ENCODE peak calls at places on chromosome 6, in eight cellular contexts. Q is HCT116, B is fibroblast of lung, C is type B pancreatic cell, U is ascending aorta, J is nephron progenitor cell, W is upper lobe of left lung, L is prostate gland. K is an unnamed sample.

GRCh38 chr6:145332001-145332400 is 403.3 kb downstream of the EPM2A start:
- DNase-seq in Q (no peak), B (no peak), C (no peak), U (no peak), J (no peak), W (no peak), L (no peak), K (no peak)

GRCh38 chr6:104064876-104065275 is 794.8 kb downstream of the HACE1 start:
- DNase-seq in Q (no peak), B (no peak), C (no peak), U (no peak), J (no peak), W (no peak), L (no peak), K (no peak)

GRCh38 chr6:20875369-20875963 is 341.2 kb downstream of the CDKAL1 start:
- DNase-seq in Q (no peak), B (peak; percentile 42), C (no peak), U (no peak), J (no peak), W (no peak), L (peak; percentile 6), K (no peak)

GRCh38 chr6:14877758-14878157 is 368.1 kb upstream of the JARID2 start:
- DNase-seq in Q (no peak), B (peak; percentile 9), C (no peak), U (no peak), J (no peak), W (no peak), L (no peak), K (no peak)

GRCh38 chr6:73011945-73012344 is 213.4 kb downstream of the KHDC1L start:
- DNase-seq in Q (no peak), B (no peak), C (no peak), U (no peak), J (no peak), W (no peak), L (no peak), K (no peak)

GRCh38 chr6:18323935-18324707 is 59.8 kb upstream of the DEK start:
- DNase-seq in Q (peak; percentile 35), B (peak; percentile 35), C (no peak), U (no peak), J (peak; percentile 11), W (no peak), L (peak; percentile 32), K (no peak)

GRCh38 chr6:26427093-26427809 is 13.1 kb upstream of the BTN3A3 start:
- DNase-seq in Q (no peak), B (no peak), C (no peak), U (no peak), J (no peak), W (no peak), L (no peak), K (no peak)

GRCh38 chr6:33316603-33317417 is 734 bp downstream of the ZBTB22 start:
- DNase-seq in Q (no peak), B (no peak), C (no peak), U (no peak), J (no peak), W (peak; percentile 85), L (no peak), K (no peak)

GRCh38 chr6:166173292-166173951 is 5.8 kb upstream of the TBXT start:
- DNase-seq in Q (peak; percentile 13), B (no peak), C (no peak), U (no peak), J (peak; percentile 46), W (no peak), L (no peak), K (no peak)

GRCh38 chr6:138664740-138665139 is 108.8 kb upstream of the CCDC28A start:
- DNase-seq in Q (no peak), B (no peak), C (no peak), U (no peak), J (no peak), W (no peak), L (no peak), K (no peak)

GRCh38 chr6:138663892-138664291 is 109.7 kb upstream of the CCDC28A start:
- DNase-seq in Q (no peak), B (no peak), C (no peak), U (no peak), J (no peak), W (no peak), L (no peak), K (no peak)

GRCh38 chr6:138662474-138662873 is 111.1 kb upstream of the CCDC28A start:
- DNase-seq in Q (no peak), B (peak; percentile 22), C (no peak), U (no peak), J (no peak), W (no peak), L (no peak), K (no peak)

GRCh38 chr6:138666636-138667035 is 106.9 kb upstream of the CCDC28A start:
- DNase-seq in Q (no peak), B (peak; percentile 30), C (no peak), U (no peak), J (no peak), W (no peak), L (no peak), K (no peak)

DNA sequence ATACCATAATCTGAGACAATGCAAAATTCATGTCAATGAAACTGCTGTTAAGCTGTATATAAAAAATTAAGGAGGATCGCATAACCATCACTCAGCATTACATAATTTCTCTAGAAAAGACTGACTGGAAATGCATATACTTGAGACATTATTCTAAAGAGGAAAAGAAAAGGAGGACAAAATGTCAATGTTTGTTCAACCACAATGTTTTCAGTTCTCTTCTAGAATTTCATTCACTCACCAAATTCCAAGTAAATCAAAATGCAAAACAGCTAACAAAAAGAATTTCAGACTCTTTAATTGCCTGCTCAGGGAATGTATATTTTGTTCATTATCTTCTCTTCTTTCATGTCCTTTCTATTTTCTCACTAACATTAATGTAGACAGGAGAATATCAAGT is 106.2 kb upstream of the CCDC28A start:
- DNase-seq in Q (no peak), B (no peak), C (no peak), U (no peak), J (no peak), W (no peak), L (no peak), K (no peak)
- TF ChIP-seq CTCF in Q (no peak), B (no peak), C (no peak), U (no peak), J (no peak), W (no peak), L (no peak), K (no peak)

GRCh38 chr6:157615411-157615763 is 207.7 kb upstream of the SNX9 start:
- DNase-seq in Q (no peak), B (no peak), C (no peak), U (no peak), J (no peak), W (no peak), L (no peak), K (no peak)
- TF ChIP-seq CTCF in Q (peak; percentile 26), B (peak; percentile 33), C (no peak), U (no peak), J (no peak), W (no peak), L (no peak), K (no peak)

GRCh38 chr6:132401120-132401940 is at the start of gene MOXD1:
- DNase-seq in Q (no peak), B (peak; percentile 58), C (peak; percentile 75), U (no peak), J (peak; percentile 77), W (peak; percentile 92), L (no peak), K (peak; percentile 61)
- TF ChIP-seq CTCF in Q (no peak), B (peak; percentile 11), C (peak; percentile 41), U (no peak), J (no peak), W (peak; percentile 6), L (no peak), K (no peak)

GRCh38 chr6:116100419-116101297 is at the start of gene NT5DC1:
- DNase-seq in Q (peak; percentile 62), B (peak; percentile 71), C (peak; percentile 84), U (peak; percentile 91), J (peak; percentile 85), W (peak; percentile 98), L (peak; percentile 87), K (peak; percentile 72)
- TF ChIP-seq CTCF in Q (peak; percentile 20), B (peak; percentile 27), C (peak; percentile 59), U (peak; percentile 47), J (peak; percentile 26), W (peak; percentile 43), L (no peak), K (peak; percentile 52)

DNA sequence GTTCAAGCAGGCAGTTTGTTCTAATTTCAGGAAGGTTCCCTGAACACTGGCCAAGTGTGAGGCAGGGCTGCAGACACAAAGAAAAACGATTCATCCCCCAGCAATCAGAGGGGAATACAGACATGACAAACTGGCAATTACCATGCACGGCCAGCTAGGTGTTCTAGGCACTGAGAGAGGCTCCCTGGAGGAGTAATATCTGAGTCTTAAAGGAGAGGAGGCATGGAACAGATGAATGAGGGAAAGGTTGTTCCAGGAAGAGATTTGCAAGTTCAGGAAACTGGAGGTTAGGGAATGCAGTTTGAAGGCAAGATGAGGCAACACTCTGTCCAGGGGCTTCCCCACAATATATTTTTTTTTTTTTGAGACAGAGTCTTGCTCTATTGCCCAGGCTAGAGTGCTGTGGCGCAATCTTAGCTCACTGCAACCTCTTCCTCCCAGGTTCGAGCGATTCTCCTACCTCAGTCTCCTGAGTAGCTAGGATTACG is 11.1 kb downstream of the RRAGD start:
- DNase-seq in Q (no peak), B (no peak), C (no peak), U (no peak), J (no peak), W (no peak), L (no peak), K (no peak)
- TF ChIP-seq CTCF in Q (no peak), B (no peak), C (no peak), U (no peak), J (no peak), W (no peak), L (no peak), K (no peak)

GRCh38 chr6:36024154-36024760 is at the start of gene SLC26A8:
- DNase-seq in Q (no peak), B (no peak), C (no peak), U (no peak), J (peak; percentile 43), W (peak; percentile 85), L (no peak), K (peak; percentile 10)
- TF ChIP-seq CTCF in Q (no peak), B (no peak), C (no peak), U (no peak), J (no peak), W (no peak), L (no peak), K (no peak)

K was measured in progenitor cell of endocrine pancreas.